ENCODE peak calls at places on chromosome 4, in six cellular contexts. One of them, this sample, is unnamed.

GRCh38 chr4:52848255-52848654 is 13.9 kb upstream of the RASL11B start:
- DNase-seq in transverse colon: no peak
- DNase-seq in neural crest cell: no peak
- DNase-seq in GM13977: no peak
- DNase-seq in left ventricle myocardium inferior: no peak
- DNase-seq in Calu3: no peak
- DNase-seq in this sample: no peak

GRCh38 chr4:168028568-168028967 is 63.8 kb upstream of the ANXA10 start:
- DNase-seq in transverse colon: no peak
- DNase-seq in neural crest cell: no peak
- DNase-seq in GM13977: no peak
- DNase-seq in left ventricle myocardium inferior: no peak
- DNase-seq in Calu3: no peak
- DNase-seq in this sample: no peak

GRCh38 chr4:52299120-52299519 is 248.0 kb downstream of the SPATA18 start:
- DNase-seq in transverse colon: no peak
- DNase-seq in neural crest cell: no peak
- DNase-seq in GM13977: no peak
- DNase-seq in left ventricle myocardium inferior: no peak
- DNase-seq in Calu3: no peak
- DNase-seq in this sample: no peak

GRCh38 chr4:142567199-142567598 is 278.9 kb downstream of the INPP4B start:
- DNase-seq in transverse colon: peak
- DNase-seq in neural crest cell: no peak
- DNase-seq in GM13977: no peak
- DNase-seq in left ventricle myocardium inferior: no peak
- DNase-seq in Calu3: peak
- DNase-seq in this sample: peak

GRCh38 chr4:2084316-2084715 is 25.2 kb downstream of the NAT8L start:
- DNase-seq in transverse colon: peak
- DNase-seq in neural crest cell: no peak
- DNase-seq in GM13977: no peak
- DNase-seq in left ventricle myocardium inferior: no peak
- DNase-seq in Calu3: no peak
- DNase-seq in this sample: no peak

GRCh38 chr4:86730310-86730709 is 118.9 kb downstream of the SLC10A6 start:
- DNase-seq in transverse colon: no peak
- DNase-seq in neural crest cell: no peak
- DNase-seq in GM13977: no peak
- DNase-seq in left ventricle myocardium inferior: no peak
- DNase-seq in Calu3: no peak
- DNase-seq in this sample: no peak

GRCh38 chr4:28443786-28444412 is 1583.3 kb downstream of the STIM2 start:
- DNase-seq in transverse colon: no peak
- DNase-seq in neural crest cell: no peak
- DNase-seq in GM13977: no peak
- DNase-seq in left ventricle myocardium inferior: no peak
- DNase-seq in Calu3: no peak
- DNase-seq in this sample: no peak

GRCh38 chr4:48668254-48669017 is 111.6 kb downstream of the FRYL start:
- DNase-seq in transverse colon: no peak
- DNase-seq in neural crest cell: no peak
- DNase-seq in GM13977: no peak
- DNase-seq in left ventricle myocardium inferior: no peak
- DNase-seq in Calu3: peak
- DNase-seq in this sample: no peak

GRCh38 chr4:84470204-84470785 is 28.8 kb downstream of the NKX6-1 start:
- DNase-seq in transverse colon: no peak
- DNase-seq in neural crest cell: no peak
- DNase-seq in GM13977: no peak
- DNase-seq in left ventricle myocardium inferior: no peak
- DNase-seq in Calu3: peak
- DNase-seq in this sample: peak

GRCh38 chr4:165301833-165302232 is 25.6 kb upstream of the MSMO1 start:
- DNase-seq in transverse colon: no peak
- DNase-seq in neural crest cell: no peak
- DNase-seq in GM13977: peak
- DNase-seq in left ventricle myocardium inferior: no peak
- DNase-seq in Calu3: no peak
- DNase-seq in this sample: peak

GRCh38 chr4:183402771-183403170 is 41.7 kb upstream of the CDKN2AIP start:
- DNase-seq in transverse colon: no peak
- DNase-seq in neural crest cell: no peak
- DNase-seq in GM13977: no peak
- DNase-seq in left ventricle myocardium inferior: no peak
- DNase-seq in Calu3: peak
- DNase-seq in this sample: peak

GRCh38 chr4:121140712-121141111 is 23.4 kb downstream of the TNIP3 start:
- DNase-seq in transverse colon: no peak
- DNase-seq in neural crest cell: no peak
- DNase-seq in GM13977: no peak
- DNase-seq in left ventricle myocardium inferior: no peak
- DNase-seq in Calu3: no peak
- DNase-seq in this sample: no peak

GRCh38 chr4:179823342-179823741 is 2381.1 kb upstream of the AGA start:
- DNase-seq in transverse colon: no peak
- DNase-seq in neural crest cell: no peak
- DNase-seq in GM13977: no peak
- DNase-seq in left ventricle myocardium inferior: no peak
- DNase-seq in Calu3: no peak
- DNase-seq in this sample: no peak

GRCh38 chr4:185210102-185210981 is 944 bp downstream of the SNX25 start:
- DNase-seq in transverse colon: peak
- DNase-seq in neural crest cell: peak
- DNase-seq in GM13977: no peak
- DNase-seq in left ventricle myocardium inferior: peak
- DNase-seq in Calu3: peak
- DNase-seq in this sample: peak

GRCh38 chr4:109548655-109549054 is 11.4 kb upstream of the MCUB start:
- DNase-seq in transverse colon: no peak
- DNase-seq in neural crest cell: no peak
- DNase-seq in GM13977: no peak
- DNase-seq in left ventricle myocardium inferior: no peak
- DNase-seq in Calu3: no peak
- DNase-seq in this sample: peak

GRCh38 chr4:71304289-71304850 is 34.5 kb upstream of the SLC4A4 start:
- DNase-seq in transverse colon: no peak
- DNase-seq in neural crest cell: no peak
- DNase-seq in GM13977: no peak
- DNase-seq in left ventricle myocardium inferior: no peak
- DNase-seq in Calu3: no peak
- DNase-seq in this sample: no peak

GRCh38 chr4:54386693-54387092 is 157.6 kb downstream of the PDGFRA start:
- DNase-seq in transverse colon: no peak
- DNase-seq in neural crest cell: no peak
- DNase-seq in GM13977: no peak
- DNase-seq in left ventricle myocardium inferior: no peak
- DNase-seq in Calu3: no peak
- DNase-seq in this sample: no peak
- TF ChIP-seq CTCF in transverse colon: no peak
- TF ChIP-seq CTCF in neural crest cell: no peak
- TF ChIP-seq CTCF in GM13977: no peak
- TF ChIP-seq CTCF in left ventricle myocardium inferior: no peak
- TF ChIP-seq CTCF in Calu3: no peak
- TF ChIP-seq CTCF in this sample: no peak

GRCh38 chr4:140595065-140595464 is 26.3 kb upstream of the UCP1 start:
- DNase-seq in transverse colon: peak
- DNase-seq in neural crest cell: no peak
- DNase-seq in GM13977: no peak
- DNase-seq in left ventricle myocardium inferior: no peak
- DNase-seq in Calu3: peak
- DNase-seq in this sample: no peak
- TF ChIP-seq CTCF in transverse colon: peak
- TF ChIP-seq CTCF in neural crest cell: no peak
- TF ChIP-seq CTCF in GM13977: peak
- TF ChIP-seq CTCF in left ventricle myocardium inferior: peak
- TF ChIP-seq CTCF in Calu3: peak
- TF ChIP-seq CTCF in this sample: no peak

GRCh38 chr4:119688439-119688838 is 59.8 kb upstream of the PDE5A start:
- DNase-seq in transverse colon: no peak
- DNase-seq in neural crest cell: no peak
- DNase-seq in GM13977: no peak
- DNase-seq in left ventricle myocardium inferior: no peak
- DNase-seq in Calu3: no peak
- DNase-seq in this sample: no peak

GRCh38 chr4:119693127-119693526 is 64.5 kb upstream of the PDE5A start:
- DNase-seq in transverse colon: no peak
- DNase-seq in neural crest cell: no peak
- DNase-seq in GM13977: no peak
- DNase-seq in left ventricle myocardium inferior: no peak
- DNase-seq in Calu3: no peak
- DNase-seq in this sample: no peak

GRCh38 chr4:119695216-119695615 is 66.6 kb upstream of the PDE5A start:
- DNase-seq in transverse colon: no peak
- DNase-seq in neural crest cell: no peak
- DNase-seq in GM13977: no peak
- DNase-seq in left ventricle myocardium inferior: no peak
- DNase-seq in Calu3: no peak
- DNase-seq in this sample: no peak

GRCh38 chr4:119690871-119691270 is 62.3 kb upstream of the PDE5A start:
- DNase-seq in transverse colon: no peak
- DNase-seq in neural crest cell: no peak
- DNase-seq in GM13977: no peak
- DNase-seq in left ventricle myocardium inferior: no peak
- DNase-seq in Calu3: no peak
- DNase-seq in this sample: no peak

DNA sequence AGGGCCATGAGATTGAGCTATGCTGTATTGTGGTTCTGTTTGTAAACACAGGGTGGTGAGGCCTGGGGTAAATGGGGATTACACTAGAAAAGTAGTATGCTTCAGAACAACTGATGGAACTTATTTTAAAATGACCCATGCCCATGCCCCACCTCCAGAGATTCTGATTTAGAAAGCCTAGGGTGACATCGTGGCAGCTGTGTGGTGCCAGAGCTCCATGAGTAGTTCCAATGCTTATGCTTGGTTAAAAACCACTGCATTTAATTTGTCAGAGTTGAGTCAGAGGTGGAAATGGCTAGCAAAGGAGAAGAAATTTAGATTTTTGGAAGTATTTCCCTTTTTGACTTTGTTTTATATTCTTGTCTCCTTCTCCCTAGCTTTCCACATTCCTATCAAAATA is 63.4 kb upstream of the PDE5A start:
- DNase-seq in transverse colon: no peak
- DNase-seq in neural crest cell: no peak
- DNase-seq in GM13977: no peak
- DNase-seq in left ventricle myocardium inferior: no peak
- DNase-seq in Calu3: no peak
- DNase-seq in this sample: no peak
- TF ChIP-seq CTCF in transverse colon: no peak
- TF ChIP-seq CTCF in neural crest cell: no peak
- TF ChIP-seq CTCF in GM13977: no peak
- TF ChIP-seq CTCF in left ventricle myocardium inferior: peak
- TF ChIP-seq CTCF in Calu3: no peak
- TF ChIP-seq CTCF in this sample: no peak

GRCh38 chr4:8393593-8394038 is 46.9 kb downstream of the ACOX3 start:
- DNase-seq in transverse colon: peak
- DNase-seq in neural crest cell: peak
- DNase-seq in GM13977: peak
- DNase-seq in left ventricle myocardium inferior: peak
- DNase-seq in Calu3: no peak
- DNase-seq in this sample: no peak
- TF ChIP-seq CTCF in transverse colon: peak
- TF ChIP-seq CTCF in neural crest cell: no peak
- TF ChIP-seq CTCF in GM13977: no peak
- TF ChIP-seq CTCF in left ventricle myocardium inferior: no peak
- TF ChIP-seq CTCF in Calu3: no peak
- TF ChIP-seq CTCF in this sample: no peak

DNA sequence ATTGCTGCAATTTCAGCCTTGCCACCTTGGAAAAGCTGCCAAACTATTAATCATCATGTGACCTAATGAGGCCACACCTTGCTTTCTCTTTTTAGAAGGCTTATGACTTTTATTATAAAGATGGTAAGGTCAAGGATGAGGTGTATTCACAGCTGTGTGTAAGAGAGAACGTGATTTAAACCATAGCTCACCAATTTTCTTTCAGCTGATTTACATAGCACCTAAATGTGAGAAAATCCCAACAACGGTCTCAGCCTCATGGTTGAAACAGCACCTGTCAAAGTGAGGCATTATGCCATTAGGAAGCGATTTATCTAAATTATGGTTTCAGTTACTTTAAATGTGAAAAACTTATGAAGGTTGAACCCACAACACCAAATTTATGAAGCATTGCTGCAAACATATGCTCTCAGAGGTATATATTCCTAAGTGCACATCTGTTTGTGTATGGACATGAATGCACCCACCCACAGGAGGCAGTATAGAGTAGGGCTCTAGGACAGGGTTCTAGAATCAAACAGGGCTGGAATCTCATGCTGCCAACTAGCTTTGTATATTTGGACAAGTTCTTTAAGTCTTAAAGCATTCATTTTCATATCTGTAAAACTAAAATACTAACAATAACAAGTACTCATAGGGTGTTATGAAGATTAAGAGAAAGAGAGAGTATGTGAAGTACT is 40.7 kb downstream of the ANXA3 start:
- DNase-seq in transverse colon: no peak
- DNase-seq in neural crest cell: no peak
- DNase-seq in GM13977: peak
- DNase-seq in left ventricle myocardium inferior: no peak
- DNase-seq in Calu3: no peak
- DNase-seq in this sample: peak
- TF ChIP-seq CTCF in transverse colon: no peak
- TF ChIP-seq CTCF in neural crest cell: peak
- TF ChIP-seq CTCF in GM13977: peak
- TF ChIP-seq CTCF in left ventricle myocardium inferior: no peak
- TF ChIP-seq CTCF in Calu3: peak
- TF ChIP-seq CTCF in this sample: peak

GRCh38 chr4:159017323-159018036 is 85.4 kb upstream of the RAPGEF2 start:
- DNase-seq in transverse colon: no peak
- DNase-seq in neural crest cell: no peak
- DNase-seq in GM13977: no peak
- DNase-seq in left ventricle myocardium inferior: no peak
- DNase-seq in Calu3: no peak
- DNase-seq in this sample: no peak

GRCh38 chr4:159015862-159016261 is 87.0 kb upstream of the RAPGEF2 start:
- DNase-seq in transverse colon: no peak
- DNase-seq in neural crest cell: no peak
- DNase-seq in GM13977: no peak
- DNase-seq in left ventricle myocardium inferior: no peak
- DNase-seq in Calu3: no peak
- DNase-seq in this sample: no peak

GRCh38 chr4:159018062-159018629 is 84.7 kb upstream of the RAPGEF2 start:
- DNase-seq in transverse colon: no peak
- DNase-seq in neural crest cell: no peak
- DNase-seq in GM13977: peak
- DNase-seq in left ventricle myocardium inferior: no peak
- DNase-seq in Calu3: no peak
- DNase-seq in this sample: no peak

GRCh38 chr4:159014896-159015295 is 88.0 kb upstream of the RAPGEF2 start:
- DNase-seq in transverse colon: no peak
- DNase-seq in neural crest cell: no peak
- DNase-seq in GM13977: no peak
- DNase-seq in left ventricle myocardium inferior: no peak
- DNase-seq in Calu3: no peak
- DNase-seq in this sample: no peak

GRCh38 chr4:159016527-159017137 is 86.2 kb upstream of the RAPGEF2 start:
- DNase-seq in transverse colon: peak
- DNase-seq in neural crest cell: peak
- DNase-seq in GM13977: peak
- DNase-seq in left ventricle myocardium inferior: no peak
- DNase-seq in Calu3: no peak
- DNase-seq in this sample: no peak
- TF ChIP-seq CTCF in transverse colon: no peak
- TF ChIP-seq CTCF in neural crest cell: no peak
- TF ChIP-seq CTCF in GM13977: peak
- TF ChIP-seq CTCF in left ventricle myocardium inferior: no peak
- TF ChIP-seq CTCF in Calu3: no peak
- TF ChIP-seq CTCF in this sample: no peak

This sample was measured in activated CD8-positive, alpha-beta T cell treated with anti-CD3 and anti-CD28 coated beads for 36 hours.